ENCODE peak calls at places on chromosomes 4 and X, in six cellular contexts. I, Y, V, Q, E and T are unnamed samples.

GRCh38 chrX:65451663-65452062 is 82.9 kb downstream of the LAS1L start:
- DNase-seq in Y (no peak), Q (peak; percentile 3), V (no peak), I (peak; percentile 8), E (no peak), T (no peak)

GRCh38 chr4:156512622-156513021 is 459.0 kb downstream of the PDGFC start:
- DNase-seq in Q (no peak), E (no peak), V (no peak), I (no peak), Y (no peak), T (no peak)

GRCh38 chr4:76748649-76749048 is 149.3 kb downstream of the SOWAHB start:
- DNase-seq in I (no peak), Q (peak; percentile 22), Y (no peak), E (no peak), V (no peak), T (no peak)

GRCh38 chrX:114344756-114345155 is 239.1 kb upstream of the HTR2C start:
- DNase-seq in E (no peak), Q (no peak), I (peak; percentile 16), Y (no peak), V (no peak), T (no peak)

GRCh38 chr4:35818520-35818919 is 425.8 kb downstream of the ARAP2 start:
- DNase-seq in E (no peak), Q (no peak), I (peak; percentile 3), Y (no peak), V (no peak), T (no peak)

GRCh38 chrX:2962346-2962745 is 33.2 kb upstream of the ARSD start:
- DNase-seq in V (no peak), Y (peak; percentile 59), Q (no peak), E (no peak), I (no peak), T (no peak)

GRCh38 chrX:130916636-130917422 is 13.8 kb upstream of the ENOX2 start:
- DNase-seq in Q (peak; percentile 17), E (no peak), V (peak; percentile 33), I (peak; percentile 21), Y (peak; percentile 45), T (peak; percentile 9)

GRCh38 chr4:28229092-28229491 is 1368.5 kb downstream of the STIM2 start:
- DNase-seq in I (peak; percentile 85), E (no peak), Q (peak; percentile 4), V (no peak), Y (no peak), T (no peak)

GRCh38 chr4:3485011-3485881 is 22.1 kb downstream of the DOK7 start:
- DNase-seq in E (no peak), V (no peak), Y (no peak), Q (peak; percentile 91), I (peak; percentile 23), T (no peak)

GRCh38 chr4:103100691-103101090 is 1.1 kb upstream of the BDH2 start:
- DNase-seq in Y (no peak), E (no peak), Q (no peak), I (no peak), V (no peak), T (no peak)

GRCh38 chrX:23434356-23434884 is 99.8 kb downstream of the PTCHD1 start:
- DNase-seq in Q (no peak), I (peak; percentile 41), V (peak; percentile 67), Y (no peak), E (peak; percentile 69), T (no peak)

GRCh38 chr4:163484906-163485305 is 9.6 kb upstream of the TMA16 start:
- DNase-seq in Q (peak; percentile 18), I (peak; percentile 8), V (peak; percentile 37), Y (peak; percentile 66), E (no peak), T (no peak)

GRCh38 chrX:108735680-108736508 is 469 bp downstream of the IRS4 start:
- DNase-seq in E (peak; percentile 21), V (no peak), I (peak; percentile 6), Y (no peak), Q (no peak), T (no peak)

GRCh38 chrX:119753639-119754257 is 4.6 kb upstream of the SOWAHD start:
- DNase-seq in Y (peak; percentile 33), I (no peak), E (no peak), Q (peak; percentile 25), V (no peak), T (no peak)

GRCh38 chr4:151169223-151169622 is 69.8 kb downstream of the RPS3A start:
- DNase-seq in Q (no peak), Y (no peak), I (no peak), E (no peak), V (peak; percentile 92), T (peak; percentile 91)

GRCh38 chr4:17817027-17817426 is 6.2 kb downstream of the NCAPG start:
- DNase-seq in I (peak; percentile 53), Y (no peak), E (no peak), V (no peak), Q (no peak), T (peak; percentile 40)

GRCh38 chrX:64204252-64204651 is 1.3 kb downstream of the AMER1 start:
- DNase-seq in I (no peak), Q (no peak), E (peak; percentile 61), V (peak; percentile 16), Y (peak; percentile 27), T (no peak)

GRCh38 chr4:69057620-69058409 is 38.5 kb upstream of the UGT2B7 start:
- DNase-seq in I (no peak), E (no peak), Y (peak; percentile 47), V (no peak), Q (no peak), T (no peak)

GRCh38 chr4:3733195-3733594 is 33.0 kb upstream of the ADRA2C start:
- DNase-seq in V (no peak), E (no peak), Y (no peak), Q (no peak), I (no peak), T (no peak)

GRCh38 chr4:110201502-110201901 is 3.1 kb upstream of the ELOVL6 start:
- DNase-seq in I (no peak), Y (no peak), E (no peak), V (no peak), Q (no peak), T (no peak)

GRCh38 chrX:53048169-53049126 is at the start of gene GPR173:
- DNase-seq in I (no peak), E (peak; percentile 69), Q (peak; percentile 50), Y (peak; percentile 84), V (peak; percentile 50), T (peak; percentile 7)

GRCh38 chr4:112348488-112349158 is 51.5 kb downstream of the ALPK1 start:
- DNase-seq in Y (peak; percentile 85), E (peak; percentile 63), I (peak; percentile 76), V (no peak), Q (no peak), T (peak; percentile 72)

GRCh38 chr4:20042769-20043168 is 208.9 kb upstream of the SLIT2 start:
- DNase-seq in V (no peak), Q (no peak), E (no peak), Y (no peak), I (no peak), T (no peak)
- TF ChIP-seq CTCF in V (no peak), Q (no peak), E (no peak), Y (no peak), I (no peak), T (no peak)

GRCh38 chr4:146243141-146243882 is 29.0 kb downstream of the REELD1 start:
- DNase-seq in Y (peak; percentile 83), V (no peak), E (peak; percentile 76), Q (no peak), I (no peak), T (no peak)
- TF ChIP-seq CTCF in Y (peak; percentile 93), V (peak; percentile 10), E (peak; percentile 48), Q (peak; percentile 32), I (peak; percentile 55), T (peak; percentile 53)

GRCh38 chrX:154981116-154981411 is 41.5 kb downstream of the F8 start:
- DNase-seq in I (no peak), Y (no peak), V (no peak), E (no peak), Q (no peak), T (no peak)
- TF ChIP-seq CTCF in I (no peak), Y (no peak), V (no peak), E (no peak), Q (peak; percentile 17), T (no peak)

DNA sequence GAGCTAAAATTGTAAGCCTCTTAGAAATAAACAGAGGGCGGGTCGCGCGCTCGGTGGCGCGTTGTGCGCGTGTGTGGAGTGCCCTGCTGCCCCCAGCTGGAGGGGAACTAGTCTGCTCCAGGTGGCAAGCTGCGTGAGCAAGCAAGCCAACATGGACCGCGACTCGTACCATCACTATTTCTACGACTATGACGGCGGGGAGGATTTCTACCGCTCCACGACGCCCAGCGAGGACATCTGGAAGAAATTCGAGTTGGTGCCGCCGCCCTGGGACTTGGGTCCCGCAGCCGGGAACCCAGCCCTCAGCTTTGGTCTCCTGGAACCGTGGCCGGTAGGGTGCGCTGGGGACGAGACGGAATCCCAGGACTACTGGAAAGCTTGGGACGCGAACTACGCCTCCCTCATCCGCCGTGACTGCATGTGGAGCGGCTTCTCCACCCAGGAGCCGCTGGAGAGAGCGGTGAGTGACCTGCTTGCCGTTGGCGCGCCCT is 66.1 kb downstream of the DNAAF6 start:
- DNase-seq in Y (peak; percentile 69), V (no peak), I (no peak), Q (no peak), E (no peak), T (no peak)
- TF ChIP-seq CTCF in Y (peak; percentile 51), V (no peak), I (peak; percentile 38), Q (no peak), E (no peak), T (no peak)

GRCh38 chr4:57190651-57191481 is 80.7 kb upstream of the IGFBP7 start:
- DNase-seq in I (peak; percentile 11), V (no peak), Q (peak; percentile 2), Y (peak; percentile 84), E (no peak), T (peak; percentile 12)
- TF ChIP-seq CTCF in I (peak; percentile 67), V (no peak), Q (peak; percentile 55), Y (peak; percentile 94), E (peak; percentile 55), T (peak; percentile 90)

GRCh38 chr4:72887152-72887551 is 182.4 kb downstream of the COX18 start:
- DNase-seq in Q (no peak), Y (no peak), V (no peak), E (no peak), I (no peak), T (no peak)

GRCh38 chr4:72888331-72888730 is 181.2 kb downstream of the COX18 start:
- DNase-seq in E (no peak), V (no peak), Q (no peak), I (no peak), Y (no peak), T (no peak)

DNA sequence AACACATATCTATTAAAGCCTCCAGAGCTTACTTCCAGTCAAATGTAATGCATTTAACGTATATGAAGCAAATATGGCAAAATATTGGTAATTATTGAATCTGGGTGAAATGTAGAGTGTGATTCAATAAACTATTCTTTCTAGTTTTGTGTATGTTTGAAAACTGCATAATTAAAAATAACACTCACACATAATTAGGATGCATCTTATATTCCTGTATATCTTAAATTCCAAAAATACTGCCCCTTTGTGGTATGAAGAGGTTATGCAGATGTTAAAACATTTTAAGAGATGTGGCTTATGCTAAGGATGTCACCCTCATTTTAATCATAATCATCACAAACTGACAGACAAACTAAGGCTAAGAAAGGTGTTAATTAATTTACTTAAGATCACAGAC is 182.9 kb downstream of the COX18 start:
- DNase-seq in Y (no peak), I (no peak), Q (no peak), V (no peak), E (no peak), T (no peak)
- TF ChIP-seq CTCF in Y (peak; percentile 66), I (peak; percentile 51), Q (peak; percentile 58), V (no peak), E (peak; percentile 20), T (no peak)